ENCODE peak calls at places on chromosomes 4 and X, in six cellular contexts. One of them, this sample, is unnamed.
A peak's percentile ranks its signal among the peaks of the same experiment; 100 is the strongest.

GRCh38 chr4:140875751-140876389 is 119.7 kb upstream of the TBC1D9 start:
- DNase-seq in cardiac septum: no peak
- DNase-seq in amygdala: no peak
- DNase-seq in pancreas: no peak
- DNase-seq in hypothalamus: no peak
- DNase-seq in head of caudate nucleus: no peak
- DNase-seq in this sample: no peak

GRCh38 chrX:53089224-53089842 is 4.6 kb upstream of the KANTR start:
- DNase-seq in amygdala: no peak
- DNase-seq in head of caudate nucleus: peak; percentile 49
- DNase-seq in cardiac septum: no peak
- DNase-seq in pancreas: peak; percentile 50
- DNase-seq in hypothalamus: no peak
- DNase-seq in this sample: peak; percentile 37

GRCh38 chrX:72268601-72269365 is 8.3 kb downstream of the RPS4X start:
- DNase-seq in head of caudate nucleus: no peak
- DNase-seq in pancreas: no peak
- DNase-seq in cardiac septum: no peak
- DNase-seq in amygdala: no peak
- DNase-seq in hypothalamus: no peak
- DNase-seq in this sample: no peak

GRCh38 chrX:20118065-20118824 is 1.5 kb upstream of the MAP7D2 start:
- DNase-seq in cardiac septum: no peak
- DNase-seq in hypothalamus: no peak
- DNase-seq in head of caudate nucleus: no peak
- DNase-seq in pancreas: peak; percentile 50
- DNase-seq in amygdala: no peak
- DNase-seq in this sample: no peak

GRCh38 chr4:188032583-188032982 is 37.0 kb downstream of the ZFP42 start:
- DNase-seq in amygdala: no peak
- DNase-seq in cardiac septum: no peak
- DNase-seq in hypothalamus: no peak
- DNase-seq in pancreas: no peak
- DNase-seq in head of caudate nucleus: no peak
- DNase-seq in this sample: no peak

GRCh38 chrX:113644426-113644825 is 803.8 kb upstream of the AMOT start:
- DNase-seq in amygdala: no peak
- DNase-seq in hypothalamus: no peak
- DNase-seq in pancreas: no peak
- DNase-seq in cardiac septum: no peak
- DNase-seq in head of caudate nucleus: no peak
- DNase-seq in this sample: no peak

GRCh38 chrX:67692246-67692645 is 148.4 kb downstream of the AR start:
- DNase-seq in amygdala: no peak
- DNase-seq in cardiac septum: no peak
- DNase-seq in hypothalamus: no peak
- DNase-seq in pancreas: no peak
- DNase-seq in head of caudate nucleus: no peak
- DNase-seq in this sample: no peak

GRCh38 chr4:54234497-54235205 is 5.6 kb downstream of the PDGFRA start:
- DNase-seq in head of caudate nucleus: no peak
- DNase-seq in pancreas: no peak
- DNase-seq in amygdala: no peak
- DNase-seq in cardiac septum: no peak
- DNase-seq in hypothalamus: no peak
- DNase-seq in this sample: no peak

GRCh38 chr4:139278956-139279722 is 886 bp downstream of the MGARP start:
- DNase-seq in pancreas: no peak
- DNase-seq in head of caudate nucleus: no peak
- DNase-seq in amygdala: no peak
- DNase-seq in hypothalamus: no peak
- DNase-seq in cardiac septum: no peak
- DNase-seq in this sample: no peak

GRCh38 chrX:11566814-11567213 is 98.9 kb downstream of the ARHGAP6 start:
- DNase-seq in hypothalamus: no peak
- DNase-seq in pancreas: no peak
- DNase-seq in head of caudate nucleus: no peak
- DNase-seq in amygdala: no peak
- DNase-seq in cardiac septum: no peak
- DNase-seq in this sample: no peak

GRCh38 chr4:54099287-54099958 is 540 bp upstream of the GSX2 start:
- DNase-seq in head of caudate nucleus: no peak
- DNase-seq in amygdala: no peak
- DNase-seq in hypothalamus: no peak
- DNase-seq in cardiac septum: no peak
- DNase-seq in pancreas: no peak
- DNase-seq in this sample: no peak

GRCh38 chr4:37685211-37685725 is 908 bp downstream of the RELL1 start:
- DNase-seq in cardiac septum: no peak
- DNase-seq in pancreas: no peak
- DNase-seq in head of caudate nucleus: no peak
- DNase-seq in hypothalamus: no peak
- DNase-seq in amygdala: no peak
- DNase-seq in this sample: no peak

GRCh38 chrX:153875391-153876111 is 10.4 kb downstream of the L1CAM start:
- DNase-seq in cardiac septum: peak; percentile 82
- DNase-seq in pancreas: peak; percentile 28
- DNase-seq in head of caudate nucleus: peak; percentile 68
- DNase-seq in hypothalamus: peak; percentile 9
- DNase-seq in amygdala: no peak
- DNase-seq in this sample: no peak

This sample was measured in NCI-H446.